ENCODE peak calls at places on chromosomes 1 and 21, in four cellular contexts. A is fibroblast of lung, K is AG09319, J is sigmoid colon. S is an unnamed sample.

GRCh38 chr1:234499119-234500039 is 20.4 kb upstream of the TARBP1 start:
- DNase-seq in A (peak; percentile 91), K (peak; percentile 77), J (peak; percentile 96), S (peak; percentile 91)

GRCh38 chr1:154955039-154955717 is 721 bp downstream of the PBXIP1 start:
- DNase-seq in A (peak; percentile 79), K (peak; percentile 35), J (peak; percentile 80), S (peak; percentile 94)

GRCh38 chr1:208174200-208174599 is 70.0 kb downstream of the PLXNA2 start:
- DNase-seq in A (peak; percentile 32), K (no peak), J (no peak), S (no peak)

GRCh38 chr1:77605246-77606026 is 77.0 kb downstream of the ZZZ3 start:
- DNase-seq in A (peak; percentile 80), K (peak; percentile 10), J (peak; percentile 77), S (no peak)

GRCh38 chr1:25430073-25430665 is 528 bp upstream of the MACO1 start:
- DNase-seq in A (peak; percentile 81), K (peak; percentile 41), J (peak; percentile 90), S (peak; percentile 89)

GRCh38 chr1:54875000-54875399 is 12.0 kb downstream of the DHCR24 start:
- DNase-seq in A (no peak), K (no peak), J (no peak), S (no peak)

GRCh38 chr21:36186506-36187399 is 30.1 kb downstream of the DOP1B start:
- DNase-seq in A (no peak), K (no peak), J (no peak), S (no peak)

GRCh38 chr1:98702976-98703375 is 41.5 kb downstream of the SNX7 start:
- DNase-seq in A (peak; percentile 80), K (peak; percentile 7), J (no peak), S (no peak)

GRCh38 chr1:228968841-228969606 is 233.7 kb downstream of the RHOU start:
- DNase-seq in A (no peak), K (no peak), J (no peak), S (no peak)

GRCh38 chr1:10841059-10841458 is 44.6 kb upstream of the CASZ1 start:
- DNase-seq in A (no peak), K (no peak), J (no peak), S (no peak)

GRCh38 chr1:59271861-59272260 is 25.0 kb upstream of the FGGY start:
- DNase-seq in A (no peak), K (no peak), J (no peak), S (no peak)

GRCh38 chr1:32878183-32878582 is 7.5 kb upstream of the FNDC5 start:
- DNase-seq in A (peak; percentile 30), K (no peak), J (no peak), S (no peak)

GRCh38 chr1:70090875-70091274 is 114.5 kb downstream of the LRRC40 start:
- DNase-seq in A (peak; percentile 70), K (no peak), J (no peak), S (no peak)

GRCh38 chr21:40014394-40014793 is 147.2 kb downstream of the PCP4 start:
- DNase-seq in A (no peak), K (no peak), J (no peak), S (no peak)

GRCh38 chr1:152824964-152825363 is 2.3 kb upstream of the LCE1A start:
- DNase-seq in A (no peak), K (no peak), J (no peak), S (no peak)

GRCh38 chr1:181423301-181423918 is 59.9 kb upstream of the CACNA1E start:
- DNase-seq in A (peak; percentile 20), K (no peak), J (no peak), S (peak; percentile 69)

GRCh38 chr21:25396135-25396711 is 211.1 kb downstream of the MRPL39 start:
- DNase-seq in A (no peak), K (no peak), J (no peak), S (peak; percentile 91)

GRCh38 chr1:16183157-16183556 is 27.3 kb upstream of the EPHA2 start:
- DNase-seq in A (peak; percentile 93), K (no peak), J (peak; percentile 80), S (no peak)

GRCh38 chr1:221074325-221074724 is 195.1 kb downstream of the HLX start:
- DNase-seq in A (no peak), K (no peak), J (no peak), S (no peak)

GRCh38 chr1:102790997-102791396 is 317.3 kb downstream of the COL11A1 start:
- DNase-seq in A (peak; percentile 9), K (no peak), J (no peak), S (peak; percentile 4)

GRCh38 chr1:15734901-15735300 is 1.2 kb upstream of the SLC25A34 start:
- DNase-seq in A (no peak), K (no peak), J (no peak), S (no peak)

GRCh38 chr21:31888936-31889371 is 16.1 kb downstream of the HUNK start:
- DNase-seq in A (no peak), K (no peak), J (no peak), S (no peak)
- TF ChIP-seq CTCF in A (no peak), K (no peak), J (no peak), S (no peak)

GRCh38 chr1:206798384-206798996 is 26.2 kb upstream of the IL10 start:
- DNase-seq in A (no peak), K (no peak), J (no peak), S (peak; percentile 45)
- TF ChIP-seq CTCF in A (no peak), K (no peak), J (no peak), S (no peak)

GRCh38 chr1:184462990-184463389 is 76.2 kb downstream of the C1orf21 start:
- DNase-seq in A (no peak), K (no peak), J (no peak), S (no peak)

GRCh38 chr1:184467295-184467694 is 80.5 kb downstream of the C1orf21 start:
- DNase-seq in A (no peak), K (no peak), J (no peak), S (no peak)

GRCh38 chr1:184464757-184465156 is 77.9 kb downstream of the C1orf21 start:
- DNase-seq in A (no peak), K (no peak), J (no peak), S (no peak)

GRCh38 chr1:184463680-184464079 is 76.9 kb downstream of the C1orf21 start:
- DNase-seq in A (no peak), K (no peak), J (no peak), S (no peak)

DNA sequence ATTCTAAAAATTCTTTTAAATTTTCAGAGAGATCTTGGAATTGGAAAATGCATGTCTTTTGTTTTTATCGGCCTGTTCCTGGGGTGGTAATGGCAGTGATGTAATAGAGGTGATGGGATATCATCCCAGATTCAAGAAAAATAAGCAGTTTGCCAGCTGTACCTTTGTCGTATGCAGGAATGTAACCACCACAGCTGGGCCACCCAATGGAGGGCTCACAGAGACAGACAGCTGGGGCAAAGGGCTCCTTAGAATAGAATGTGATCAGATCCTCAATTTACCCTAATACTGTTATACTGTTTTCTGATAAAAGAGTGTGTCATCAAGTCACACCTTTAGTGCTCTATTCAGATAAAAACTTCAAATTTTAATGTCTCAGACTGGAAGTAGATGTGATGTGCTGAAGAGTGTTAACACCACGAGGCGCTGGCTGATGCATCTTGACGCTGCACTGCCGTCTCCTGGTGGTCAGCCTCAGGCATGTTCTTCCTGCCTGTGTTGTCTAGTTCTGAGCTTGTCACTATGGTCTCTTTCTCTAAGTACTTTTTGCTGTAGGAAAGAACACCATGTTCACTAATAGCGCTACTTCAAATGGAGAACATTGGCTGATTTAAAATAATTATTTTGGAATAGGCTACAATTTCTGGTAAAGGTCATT is 78.8 kb downstream of the C1orf21 start:
- DNase-seq in A (no peak), K (no peak), J (no peak), S (no peak)
- TF ChIP-seq CTCF in A (peak; percentile 33), K (no peak), J (no peak), S (no peak)

DNA sequence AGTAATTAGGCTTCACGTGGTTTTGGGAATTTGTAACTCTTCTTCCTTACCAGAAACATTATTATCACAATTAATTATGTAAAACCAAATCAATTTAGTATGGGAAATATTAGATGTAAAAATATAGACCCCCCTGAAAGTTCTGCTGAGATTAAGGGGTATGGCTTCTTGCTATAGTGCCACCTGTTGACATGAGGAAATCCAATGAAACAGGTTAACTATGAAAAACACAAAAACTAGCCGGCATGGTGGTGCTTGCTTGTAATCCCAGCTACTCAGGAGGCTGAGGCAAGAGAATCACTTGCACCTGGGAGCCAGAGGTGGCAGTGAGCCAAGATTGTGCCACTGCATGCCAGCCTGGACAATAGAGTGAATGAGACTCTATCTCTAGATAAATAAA is 49.2 kb downstream of the MAP3K21 start:
- DNase-seq in A (no peak), K (no peak), J (no peak), S (no peak)
- TF ChIP-seq CTCF in A (no peak), K (no peak), J (no peak), S (no peak)

DNA sequence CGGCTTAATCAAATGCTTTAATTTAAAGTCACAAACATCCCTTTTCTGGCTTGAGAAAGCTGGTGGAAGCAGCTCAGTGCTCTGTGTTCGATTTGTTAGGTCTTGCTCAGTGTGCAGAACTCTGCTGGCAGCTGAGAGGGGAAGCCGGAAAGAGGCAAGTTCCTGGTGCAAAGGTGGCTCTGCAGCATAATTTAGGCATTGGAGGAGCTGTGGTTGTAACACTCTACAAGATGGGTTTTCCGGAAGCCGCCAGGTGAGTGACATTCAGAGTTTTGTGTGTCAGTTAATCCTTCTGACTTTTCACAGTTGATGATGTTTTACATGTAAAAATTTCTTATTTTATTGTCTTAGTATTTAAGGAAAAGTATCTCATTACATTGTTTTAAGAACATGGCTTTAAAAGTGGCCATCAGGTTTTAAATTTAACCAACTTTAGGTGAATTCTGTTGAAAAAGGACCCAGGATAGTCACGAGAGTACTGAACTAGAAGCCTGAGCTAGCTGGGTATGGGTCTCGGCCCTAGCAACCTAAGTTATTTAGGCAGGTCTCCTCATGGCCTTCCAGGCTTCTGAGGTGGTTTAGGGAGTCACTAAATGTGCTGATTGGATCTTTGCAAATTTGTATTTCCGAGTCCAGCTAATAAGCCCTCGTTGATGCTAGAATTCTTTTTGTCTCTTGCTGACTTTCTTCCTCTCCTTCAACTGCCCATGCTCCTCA is 47.1 kb upstream of the PODN start:
- DNase-seq in A (peak; percentile 95), K (peak; percentile 71), J (peak; percentile 85), S (peak; percentile 86)
- TF ChIP-seq CTCF in A (no peak), K (no peak), J (no peak), S (no peak)

GRCh38 chr1:232062967-232063366 is 436.4 kb downstream of the DISC1 start:
- DNase-seq in A (no peak), K (no peak), J (no peak), S (no peak)

GRCh38 chr1:232059726-232060360 is 433.3 kb downstream of the DISC1 start:
- DNase-seq in A (no peak), K (no peak), J (no peak), S (no peak)

GRCh38 chr1:232057896-232058274 is 431.3 kb downstream of the DISC1 start:
- DNase-seq in A (no peak), K (no peak), J (no peak), S (no peak)

DNA sequence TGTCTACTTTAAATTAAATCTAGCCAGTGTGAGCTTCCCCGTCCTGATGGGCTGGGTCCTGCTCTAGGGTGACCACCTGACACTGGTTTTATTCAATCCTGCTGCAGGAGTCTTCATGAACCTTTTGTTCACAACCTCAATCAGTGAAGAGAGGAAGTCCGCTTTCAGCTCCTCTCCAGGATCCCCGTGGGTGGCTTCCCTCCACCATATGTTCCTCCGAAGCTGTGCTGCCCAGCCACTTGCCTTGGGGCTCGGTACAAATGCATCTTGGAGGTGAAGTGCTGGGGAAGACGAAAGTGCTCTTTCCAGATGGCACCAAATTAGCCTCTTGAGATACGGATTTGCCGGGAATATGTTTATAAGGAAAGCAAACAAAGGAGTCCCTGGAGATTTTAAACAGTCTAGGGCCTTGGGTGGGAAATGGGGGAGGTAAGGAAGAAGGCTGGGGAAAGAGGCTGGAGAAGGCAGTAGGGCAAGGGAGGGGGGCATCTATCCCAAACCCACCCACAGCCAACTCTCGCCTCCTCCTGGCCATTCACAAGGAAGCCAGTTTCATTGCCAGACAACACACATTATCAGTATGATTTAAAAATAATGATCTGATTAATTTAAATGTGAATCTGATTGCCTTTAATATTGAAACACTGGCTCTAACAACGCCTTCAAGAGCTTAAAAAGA is 430.8 kb downstream of the DISC1 start:
- DNase-seq in A (no peak), K (no peak), J (no peak), S (no peak)
- TF ChIP-seq CTCF in A (no peak), K (no peak), J (no peak), S (no peak)

S was measured in activated CD8-positive, alpha-beta T cell treated with anti-CD3 and anti-CD28 coated beads for 36 hours.